ENCODE peak calls at places on chromosomes 11 and 22, in four cellular contexts. E is transverse colon, Y is cardiac muscle cell, C is dorsolateral prefrontal cortex. F is an unnamed sample.

GRCh38 chr11:66479741-66480115 is 506 bp upstream of the DPP3 start:
- DNase-seq in E (no peak), Y (no peak), C (no peak), F (peak; percentile 83)

GRCh38 chr11:83047515-83048225 is 24.0 kb downstream of the RAB30 start:
- DNase-seq in E (no peak), Y (no peak), C (no peak), F (no peak)

GRCh38 chr11:35352107-35352888 is 67.1 kb downstream of the SLC1A2 start:
- DNase-seq in E (no peak), Y (peak; percentile 40), C (no peak), F (peak; percentile 65)

GRCh38 chr22:27844256-27844655 is 42.7 kb upstream of the MN1 start:
- DNase-seq in E (no peak), Y (no peak), C (no peak), F (no peak)

GRCh38 chr22:45629469-45630089 is 42.1 kb upstream of the ATXN10 start:
- DNase-seq in E (no peak), Y (peak; percentile 16), C (no peak), F (no peak)

GRCh38 chr22:50105529-50106100 is 15.8 kb downstream of the MOV10L1 start:
- DNase-seq in E (no peak), Y (no peak), C (no peak), F (peak; percentile 81)

GRCh38 chr11:64874308-64874707 is 4.1 kb downstream of the EHD1 start:
- DNase-seq in E (peak; percentile 60), Y (no peak), C (peak; percentile 55), F (no peak)

GRCh38 chr11:35145249-35145648 is 6.3 kb downstream of the CD44 start:
- DNase-seq in E (peak; percentile 70), Y (no peak), C (no peak), F (no peak)

GRCh38 chr11:94504689-94505293 is 7.5 kb upstream of the C11orf97 start:
- DNase-seq in E (no peak), Y (peak; percentile 50), C (no peak), F (peak; percentile 55)

GRCh38 chr22:48535868-48536690 is 1291.6 kb downstream of the BRD1 start:
- DNase-seq in E (no peak), Y (no peak), C (peak; percentile 54), F (no peak)

GRCh38 chr11:31820438-31820818 is 9.3 kb upstream of the PAX6 start:
- DNase-seq in E (no peak), Y (no peak), C (no peak), F (no peak)

GRCh38 chr11:33785609-33786008 is 11.3 kb upstream of the FBXO3 start:
- DNase-seq in E (no peak), Y (no peak), C (no peak), F (no peak)

GRCh38 chr11:6757373-6757967 is 14.3 kb downstream of the OR2AG2 start:
- DNase-seq in E (peak; percentile 60), Y (peak; percentile 74), C (peak; percentile 69), F (peak; percentile 46)

GRCh38 chr11:76524919-76525318 is 80.1 kb downstream of the EMSY start:
- DNase-seq in E (no peak), Y (no peak), C (no peak), F (no peak)

GRCh38 chr11:130771708-130772107 is 144.6 kb downstream of the SNX19 start:
- DNase-seq in E (no peak), Y (no peak), C (no peak), F (no peak)

GRCh38 chr11:122649133-122649532 is 6.4 kb upstream of the UBASH3B start:
- DNase-seq in E (no peak), Y (no peak), C (no peak), F (no peak)

DNA sequence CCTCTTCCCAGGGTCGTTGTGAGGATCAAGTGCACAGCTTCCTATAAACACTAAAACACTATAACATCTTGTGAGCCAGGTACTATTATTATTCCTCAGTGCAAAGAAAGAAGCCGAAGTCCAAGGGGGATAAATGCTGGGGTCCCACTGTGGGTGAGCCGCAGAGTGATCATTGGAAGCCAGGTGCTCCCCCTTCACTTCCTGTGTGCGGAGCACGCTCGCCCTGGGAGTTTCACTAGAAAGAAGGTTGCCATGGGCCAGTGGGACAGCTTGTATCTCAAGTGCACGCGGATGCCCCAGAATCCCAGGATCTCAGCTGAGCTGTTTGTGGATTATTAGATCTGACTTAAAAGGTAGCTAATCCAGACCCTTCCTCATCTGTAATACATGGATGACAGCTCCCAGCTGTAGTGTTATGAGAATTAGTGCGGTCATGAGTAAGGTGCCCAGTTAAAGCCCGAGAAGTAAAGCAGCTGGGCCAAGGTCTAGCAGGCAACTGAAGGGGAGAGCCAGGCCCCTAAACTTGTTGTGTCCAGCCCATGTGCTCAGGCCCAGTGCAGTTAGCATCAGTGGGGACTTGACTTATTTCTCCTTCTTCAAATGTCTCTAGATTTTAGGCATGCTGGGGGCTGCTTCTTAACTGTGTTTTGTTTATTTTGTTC is 941 bp downstream of the CBY1 start:
- DNase-seq in E (peak; percentile 46), Y (peak; percentile 29), C (no peak), F (peak; percentile 36)
- H3K27ac ChIP-seq in E (peak overlapping the region; percentile 88), Y (peak overlapping the region; percentile 98), C (no peak overlapping the region), F (peak overlapping the region; percentile 98)

DNA sequence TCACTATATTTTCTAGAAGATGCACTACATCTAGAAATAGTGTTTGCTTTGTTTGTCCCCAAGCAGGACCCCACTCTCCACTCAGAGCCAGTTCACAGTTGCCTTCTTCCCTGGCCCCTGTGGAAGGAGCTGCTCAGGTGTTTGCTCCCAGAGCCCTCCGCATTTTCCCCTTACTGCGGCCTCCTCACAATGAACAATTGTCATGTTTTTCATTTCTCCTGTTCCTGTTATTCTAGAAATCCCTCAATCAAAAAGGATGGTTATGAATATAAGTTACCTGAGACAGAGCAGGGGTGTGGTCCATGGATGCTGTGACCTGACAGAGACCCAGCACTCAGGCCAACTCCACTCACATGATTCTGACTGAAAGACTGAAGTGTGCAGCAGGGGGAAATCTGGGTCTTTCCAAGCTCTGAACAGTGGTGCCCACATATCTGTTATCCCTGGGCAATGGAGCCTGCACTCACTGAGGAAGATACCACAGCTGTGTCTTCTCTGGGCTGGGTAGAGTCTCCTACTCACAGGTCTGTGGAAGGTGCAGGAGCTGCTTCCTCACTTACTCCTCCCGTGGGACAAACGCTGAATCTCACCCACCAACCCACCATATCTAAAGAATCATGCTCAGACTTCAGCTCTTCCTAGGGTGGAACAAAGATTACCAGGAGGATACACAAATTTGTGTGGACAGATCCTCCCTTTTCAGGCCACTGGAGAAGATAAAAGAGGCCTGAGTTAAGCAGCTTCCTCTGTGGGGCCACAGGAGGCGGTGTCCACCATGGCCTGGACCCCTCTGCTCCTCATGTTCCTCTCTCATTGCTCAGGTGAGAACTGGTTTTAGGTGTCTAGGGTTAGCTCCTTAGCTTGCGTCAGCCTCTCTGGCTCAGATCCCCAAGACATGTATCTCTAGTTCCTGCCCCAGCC is 87.1 kb upstream of the TOP3B start:
- DNase-seq in E (no peak), Y (no peak), C (no peak), F (no peak)
- TF ChIP-seq CTCF in E (no peak), Y (no peak), C (no peak), F (peak; percentile 35)

GRCh38 chr22:40411506-40411861 is 41.1 kb downstream of the SGSM3 start:
- DNase-seq in E (no peak), Y (no peak), C (no peak), F (no peak)

GRCh38 chr22:40412441-40412840 is 42.0 kb downstream of the SGSM3 start:
- DNase-seq in E (no peak), Y (no peak), C (no peak), F (no peak)

GRCh38 chr22:40410272-40410671 is 39.9 kb downstream of the SGSM3 start:
- DNase-seq in E (no peak), Y (no peak), C (no peak), F (peak; percentile 51)

GRCh38 chr22:40409613-40410113 is 39.3 kb downstream of the SGSM3 start:
- DNase-seq in E (no peak), Y (no peak), C (peak; percentile 10), F (no peak)

GRCh38 chr22:40410731-40411505 is 40.5 kb downstream of the SGSM3 start:
- DNase-seq in E (no peak), Y (no peak), C (no peak), F (no peak)
- H3K27ac ChIP-seq in E (no peak overlapping the region), Y (no peak overlapping the region), C (no peak overlapping the region), F (no peak overlapping the region)

GRCh38 chr22:43317252-43317651 is 25.9 kb downstream of the SCUBE1 start:
- DNase-seq in E (no peak), Y (peak; percentile 61), C (no peak), F (no peak)
- TF ChIP-seq CTCF in E (no peak), Y (no peak), C (no peak), F (no peak)

DNA sequence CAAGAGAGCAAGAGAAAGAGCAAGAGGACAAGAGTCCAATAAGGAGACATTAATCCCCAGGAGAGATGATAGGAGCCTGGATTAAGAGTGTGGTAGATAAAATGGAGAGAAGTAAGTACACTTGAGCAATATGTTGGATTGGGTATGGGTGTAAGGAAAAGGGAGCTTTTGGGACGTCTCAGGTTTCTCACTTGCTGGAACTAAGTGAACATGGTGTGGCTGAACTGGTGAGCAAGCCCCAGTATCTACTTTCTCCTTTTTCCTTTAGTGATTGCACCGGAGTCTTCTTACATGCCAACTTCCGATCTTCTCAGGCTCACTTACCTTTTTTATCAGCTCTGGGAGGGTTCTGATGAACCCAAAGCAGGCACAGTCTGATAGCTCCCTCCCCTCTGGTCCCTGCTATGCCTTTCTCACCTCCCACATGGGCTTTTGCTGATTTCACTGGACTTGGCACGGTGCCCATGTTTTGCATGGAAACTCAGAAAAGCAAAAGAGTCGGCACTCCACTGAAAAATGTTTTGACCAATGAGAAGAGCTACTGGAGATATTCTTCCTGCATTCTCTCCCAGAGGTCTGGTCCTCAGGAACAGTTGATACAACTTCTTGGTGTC is 14.5 kb upstream of the APLNR start:
- DNase-seq in E (no peak), Y (peak; percentile 15), C (no peak), F (no peak)
- H3K27ac ChIP-seq in E (no peak overlapping the region), Y (no peak overlapping the region), C (no peak overlapping the region), F (no peak overlapping the region)

DNA sequence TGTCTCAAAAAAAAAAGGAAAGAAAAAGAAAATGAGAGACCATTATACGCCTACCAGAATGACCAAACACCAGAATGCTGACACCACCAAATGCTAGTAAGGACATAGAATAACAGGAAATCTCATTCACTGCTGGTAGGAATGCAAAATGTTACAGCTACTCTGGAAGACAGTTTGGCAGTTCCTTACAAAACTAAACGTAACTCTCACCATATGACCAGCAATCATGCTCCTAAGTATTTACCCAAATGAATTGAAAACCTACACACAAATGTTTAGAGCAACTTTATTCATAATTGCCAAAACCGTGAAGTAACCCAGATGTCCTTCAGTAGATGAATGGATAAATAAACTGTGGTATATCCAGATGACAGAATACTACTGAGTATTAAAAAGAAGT is 7.2 kb downstream of the CHKA start:
- DNase-seq in E (no peak), Y (no peak), C (no peak), F (no peak)
- TF ChIP-seq CTCF in E (no peak), Y (no peak), C (no peak), F (no peak)

F was measured in foreskin keratinocyte.